ENCODE peak calls at places on chromosomes 3 and 15, in nine cellular contexts. U is KBM-7; X is WERI-Rb-1; N is AG20443; J is NCI-H2081; E is activated gamma-delta T cell treated with anti-CD3 and anti-CD28 coated beads, Interleukin-2, amount 50 U/mL, for 16 hours; M is GM23248; L is BE2C; G is WTC11. D is an unnamed sample.

GRCh38 chr3:169241575-169241927 is 422.0 kb downstream of the MECOM start:
- DNase-seq in L (no peak), E (no peak), M (peak), J (no peak), X (no peak), N (peak), G (no peak), U (no peak), D (no peak)

GRCh38 chr3:126921425-126921824 is 61.5 kb upstream of the PLXNA1 start:
- DNase-seq in J (no peak), L (no peak), N (no peak), M (no peak), G (no peak), U (no peak), E (no peak), X (no peak), D (no peak)

GRCh38 chr3:25355034-25355898 is 72.8 kb upstream of the RARB start:
- DNase-seq in X (no peak), M (no peak), N (no peak), U (no peak), J (no peak), G (no peak), L (no peak), E (no peak), D (no peak)

GRCh38 chr3:184248454-184249411 is at the start of gene ALG3:
- DNase-seq in X (peak), U (peak), G (peak), M (peak), L (peak), N (peak), J (peak), E (peak), D (peak)

GRCh38 chr3:13215940-13216546 is 142.8 kb upstream of the IQSEC1 start:
- DNase-seq in G (no peak), M (peak), U (no peak), N (peak), X (no peak), L (no peak), E (no peak), J (no peak), D (no peak)

GRCh38 chr3:106508331-106508893 is 639.6 kb upstream of the CBLB start:
- DNase-seq in X (no peak), N (no peak), L (no peak), J (no peak), E (no peak), G (no peak), U (no peak), M (no peak), D (no peak)

GRCh38 chr3:114212646-114213045 is 24.7 kb downstream of the ZNF80 start:
- DNase-seq in U (no peak), N (no peak), E (no peak), M (peak), L (no peak), X (no peak), J (no peak), G (no peak), D (no peak)

GRCh38 chr3:106534206-106534605 is 665.4 kb upstream of the CBLB start:
- DNase-seq in J (no peak), U (peak), L (no peak), G (no peak), N (no peak), M (peak), E (peak), X (no peak), D (no peak)

GRCh38 chr3:99505646-99506269 is 132.6 kb upstream of the COL8A1 start:
- DNase-seq in L (no peak), X (no peak), U (peak), G (no peak), J (no peak), E (no peak), N (peak), M (peak), D (no peak)

GRCh38 chr15:51760805-51761204 is 9.4 kb downstream of the TMOD2 start:
- DNase-seq in L (no peak), M (no peak), N (no peak), E (no peak), U (peak), G (no peak), J (peak), X (no peak), D (no peak)

GRCh38 chr15:93028632-93029612 is 60.1 kb downstream of the RGMA start:
- DNase-seq in G (no peak), X (no peak), L (peak), M (peak), E (no peak), N (peak), U (no peak), J (no peak), D (peak)

GRCh38 chr3:151976211-151977050 is 103.0 kb downstream of the SUCNR1 start:
- DNase-seq in J (no peak), N (peak), U (peak), G (no peak), M (peak), E (no peak), L (no peak), X (no peak), D (no peak)

GRCh38 chr15:33243393-33243792 is 48.9 kb upstream of the FMN1 start:
- DNase-seq in E (no peak), M (peak), N (no peak), G (no peak), L (no peak), X (no peak), U (no peak), J (no peak), D (no peak)

GRCh38 chr3:115834068-115834467 is 210.8 kb downstream of the GAP43 start:
- DNase-seq in N (peak), G (no peak), U (no peak), L (no peak), J (no peak), X (no peak), E (no peak), M (peak), D (no peak)

GRCh38 chr3:53234130-53234840 is 21.5 kb downstream of the TKT start:
- DNase-seq in M (no peak), X (no peak), U (no peak), G (no peak), L (no peak), E (no peak), N (no peak), J (no peak), D (no peak)

GRCh38 chr15:38930851-38931572 is 366.4 kb upstream of the RASGRP1 start:
- DNase-seq in G (no peak), N (no peak), J (no peak), U (no peak), L (no peak), M (peak), X (no peak), E (no peak), D (no peak)

GRCh38 chr3:153927107-153927506 is 194.1 kb upstream of the ARHGEF26 start:
- DNase-seq in L (no peak), N (peak), U (peak), J (peak), G (no peak), M (peak), X (no peak), E (no peak), D (no peak)

GRCh38 chr15:61500951-61501350 is 271.8 kb upstream of the RORA start:
- DNase-seq in L (no peak), J (peak), U (no peak), N (no peak), E (no peak), G (no peak), X (no peak), M (no peak), D (no peak)